ENCODE peak calls at places on chromosomes 13 and 19, in eight cellular contexts. D is stomach; Z is stimulated activated CD4-positive, alpha-beta T cell treated with anti-CD3 and anti-CD28 coated beads, Interleukin-12 subunit alpha, Interleukin-12 subunit beta, amount 100 ng/mL, for 24 hours; K is activated T-cell treated with anti-CD3 and anti-CD28 coated beads, Interleukin-2, amount 50 U/mL, for 72 hours; R is ureter; J is COR-L47; A is activated T-helper 1 cell treated with anti-CD3 and anti-CD28 coated beads, Interleukin-12 subunit alpha, Interleukin-12 subunit beta, Interleukin-2, Interleukin-4 antibody, amounts not matched to agents 30 ng/mL and 10 ng/mL and 1 ng/mL, durations not matched to agents 14 hours and 24 hours and 36 hours; E is naive thymus-derived CD4-positive, alpha-beta T cell. Y is an unnamed sample.
A peak's percentile ranks its signal among the peaks of the same experiment; 100 is the strongest.

GRCh38 chr13:78958019-78958418 is 299.1 kb upstream of the OBI1 start:
- DNase-seq in D (no peak), Z (no peak), K (no peak), R (no peak), J (no peak), A (no peak), E (no peak), Y (no peak)

GRCh38 chr19:39737929-39738328 is at the start of gene CLC:
- DNase-seq in D (no peak), Z (no peak), K (no peak), R (no peak), J (no peak), A (no peak), E (no peak), Y (no peak)

GRCh38 chr13:44800626-44801025 is 188.6 kb downstream of the NUFIP1 start:
- DNase-seq in D (no peak), Z (no peak), K (no peak), R (no peak), J (no peak), A (no peak), E (no peak), Y (no peak)

GRCh38 chr13:23579886-23580706 is 9.9 kb downstream of the TNFRSF19 start:
- DNase-seq in D (no peak), Z (no peak), K (no peak), R (no peak), J (no peak), A (no peak), E (no peak), Y (no peak)

GRCh38 chr13:74047925-74048324 is 86.3 kb downstream of the KLF12 start:
- DNase-seq in D (peak; percentile 28), Z (no peak), K (no peak), R (no peak), J (no peak), A (no peak), E (no peak), Y (no peak)

GRCh38 chr19:39643591-39643990 is 12.1 kb upstream of the LGALS16 start:
- DNase-seq in D (no peak), Z (no peak), K (no peak), R (no peak), J (no peak), A (no peak), E (no peak), Y (no peak)

GRCh38 chr19:44893704-44894103 is 2.6 kb downstream of the TOMM40 start:
- DNase-seq in D (no peak), Z (no peak), K (no peak), R (no peak), J (no peak), A (no peak), E (no peak), Y (no peak)

GRCh38 chr13:113856716-113857065 is 7.2 kb downstream of the GAS6 start:
- DNase-seq in D (peak; percentile 57), Z (no peak), K (no peak), R (peak; percentile 44), J (no peak), A (no peak), E (no peak), Y (no peak)

GRCh38 chr13:48302920-48303330 is 626 bp upstream of the RB1 start:
- DNase-seq in D (no peak), Z (no peak), K (no peak), R (no peak), J (no peak), A (no peak), E (no peak), Y (no peak)

GRCh38 chr13:78428646-78429045 is 174.7 kb downstream of the POU4F1 start:
- DNase-seq in D (no peak), Z (no peak), K (no peak), R (no peak), J (no peak), A (no peak), E (no peak), Y (no peak)

GRCh38 chr19:36876993-36877938 is 26.6 kb downstream of the ZNF345 start:
- DNase-seq in D (no peak), Z (no peak), K (no peak), R (no peak), J (no peak), A (no peak), E (no peak), Y (no peak)

GRCh38 chr13:31733709-31734108 is 5.6 kb upstream of the RXFP2 start:
- DNase-seq in D (no peak), Z (no peak), K (no peak), R (no peak), J (no peak), A (no peak), E (no peak), Y (no peak)

GRCh38 chr13:42561752-42562467 is 12.0 kb upstream of the TNFSF11 start:
- DNase-seq in D (no peak), Z (no peak), K (peak; percentile 58), R (no peak), J (no peak), A (no peak), E (no peak), Y (no peak)

GRCh38 chr19:35417713-35418534 is 30.1 kb upstream of the FFAR2 start:
- DNase-seq in D (no peak), Z (no peak), K (no peak), R (no peak), J (no peak), A (no peak), E (no peak), Y (no peak)

GRCh38 chr19:31535691-31536460 is 186.6 kb upstream of the TSHZ3 start:
- DNase-seq in D (no peak), Z (no peak), K (no peak), R (no peak), J (no peak), A (no peak), E (no peak), Y (no peak)

GRCh38 chr19:28881616-28882015 is 331.3 kb downstream of the UQCRFS1 start:
- DNase-seq in D (no peak), Z (no peak), K (no peak), R (no peak), J (no peak), A (no peak), E (no peak), Y (no peak)

GRCh38 chr19:1472227-1473055 is 6.6 kb downstream of the C19orf25 start:
- DNase-seq in D (no peak), Z (no peak), K (no peak), R (no peak), J (no peak), A (no peak), E (no peak), Y (no peak)

GRCh38 chr19:49983645-49984229 is 22.8 kb upstream of the SIGLEC11 start:
- DNase-seq in D (peak; percentile 67), Z (peak; percentile 84), K (peak; percentile 78), R (no peak), J (peak; percentile 47), A (peak; percentile 61), E (peak; percentile 65), Y (peak; percentile 78)

GRCh38 chr19:38547446-38547845 is 70.3 kb downstream of the MAP4K1 start:
- DNase-seq in D (no peak), Z (no peak), K (no peak), R (no peak), J (no peak), A (no peak), E (no peak), Y (no peak)

GRCh38 chr19:29596080-29596479 is 10.0 kb upstream of the POP4 start:
- DNase-seq in D (no peak), Z (no peak), K (no peak), R (no peak), J (no peak), A (no peak), E (no peak), Y (no peak)